ENCODE peak calls at places on chromosomes 7 and 10, in eight cellular contexts. One of them, this sample, is unnamed.

GRCh38 chr10:69421611-69422308 is 5.0 kb upstream of the TACR2 start:
- DNase-seq in caudate nucleus: no peak
- DNase-seq in iPS-NIHi11: no peak
- DNase-seq in OCI-LY7: no peak
- DNase-seq in AG08396: no peak
- DNase-seq in T-helper 1 cell: no peak
- DNase-seq in COR-L47: no peak
- DNase-seq in fibroblast of the conjunctiva: no peak
- DNase-seq in this sample: peak; percentile 57

GRCh38 chr10:22552888-22553378 is 161.4 kb downstream of the PIP4K2A start:
- DNase-seq in caudate nucleus: no peak
- DNase-seq in iPS-NIHi11: no peak
- DNase-seq in OCI-LY7: no peak
- DNase-seq in AG08396: no peak
- DNase-seq in T-helper 1 cell: no peak
- DNase-seq in COR-L47: no peak
- DNase-seq in fibroblast of the conjunctiva: peak; percentile 76
- DNase-seq in this sample: peak; percentile 72

GRCh38 chr10:124168991-124169826 is 75.8 kb upstream of the CHST15 start:
- DNase-seq in caudate nucleus: no peak
- DNase-seq in iPS-NIHi11: no peak
- DNase-seq in OCI-LY7: no peak
- DNase-seq in AG08396: no peak
- DNase-seq in T-helper 1 cell: no peak
- DNase-seq in COR-L47: no peak
- DNase-seq in fibroblast of the conjunctiva: no peak
- DNase-seq in this sample: no peak

GRCh38 chr10:49575489-49576072 is 34.5 kb upstream of the SLC18A3 start:
- DNase-seq in caudate nucleus: no peak
- DNase-seq in iPS-NIHi11: no peak
- DNase-seq in OCI-LY7: no peak
- DNase-seq in AG08396: no peak
- DNase-seq in T-helper 1 cell: no peak
- DNase-seq in COR-L47: no peak
- DNase-seq in fibroblast of the conjunctiva: no peak
- DNase-seq in this sample: no peak

GRCh38 chr10:26494018-26494417 is 55.9 kb downstream of the APBB1IP start:
- DNase-seq in caudate nucleus: no peak
- DNase-seq in iPS-NIHi11: no peak
- DNase-seq in OCI-LY7: no peak
- DNase-seq in AG08396: no peak
- DNase-seq in T-helper 1 cell: no peak
- DNase-seq in COR-L47: no peak
- DNase-seq in fibroblast of the conjunctiva: no peak
- DNase-seq in this sample: no peak

GRCh38 chr7:36011588-36011965 is 141.5 kb upstream of the EEPD1 start:
- DNase-seq in caudate nucleus: no peak
- DNase-seq in iPS-NIHi11: peak; percentile 26
- DNase-seq in OCI-LY7: no peak
- DNase-seq in AG08396: no peak
- DNase-seq in T-helper 1 cell: no peak
- DNase-seq in COR-L47: no peak
- DNase-seq in fibroblast of the conjunctiva: no peak
- DNase-seq in this sample: no peak

GRCh38 chr10:24674892-24675632 is 48.6 kb downstream of the ARHGAP21 start:
- DNase-seq in caudate nucleus: no peak
- DNase-seq in iPS-NIHi11: no peak
- DNase-seq in OCI-LY7: no peak
- DNase-seq in AG08396: no peak
- DNase-seq in T-helper 1 cell: no peak
- DNase-seq in COR-L47: no peak
- DNase-seq in fibroblast of the conjunctiva: no peak
- DNase-seq in this sample: no peak

GRCh38 chr7:33842141-33842540 is 63.2 kb upstream of the BMPER start:
- DNase-seq in caudate nucleus: no peak
- DNase-seq in iPS-NIHi11: no peak
- DNase-seq in OCI-LY7: no peak
- DNase-seq in AG08396: no peak
- DNase-seq in T-helper 1 cell: no peak
- DNase-seq in COR-L47: no peak
- DNase-seq in fibroblast of the conjunctiva: no peak
- DNase-seq in this sample: no peak

GRCh38 chr7:105036217-105037168 is 22.5 kb downstream of the KMT2E start:
- DNase-seq in caudate nucleus: no peak
- DNase-seq in iPS-NIHi11: no peak
- DNase-seq in OCI-LY7: no peak
- DNase-seq in AG08396: no peak
- DNase-seq in T-helper 1 cell: no peak
- DNase-seq in COR-L47: no peak
- DNase-seq in fibroblast of the conjunctiva: no peak
- DNase-seq in this sample: no peak

GRCh38 chr7:157969995-157970394 is 617.6 kb downstream of the PTPRN2 start:
- DNase-seq in caudate nucleus: no peak
- DNase-seq in iPS-NIHi11: no peak
- DNase-seq in OCI-LY7: no peak
- DNase-seq in AG08396: no peak
- DNase-seq in T-helper 1 cell: no peak
- DNase-seq in COR-L47: no peak
- DNase-seq in fibroblast of the conjunctiva: no peak
- DNase-seq in this sample: no peak